ENCODE peak calls at places on chromosomes 16 and 17, in nine cellular contexts. J is NK-92 treated with Interleukin-12 subunit alpha and Interleukin-12 subunit beta, amount 100 ng/mL, for 24 hours; I is skeletal muscle cell; V is D341Med; K is foreskin fibroblast; T is EH; C is cardiac fibroblast; E is Ammon's horn; X is central memory CD8-positive, alpha-beta T cell. H is an unnamed sample.

GRCh38 chr17:44707755-44708400 is 587 bp upstream of the DBF4B start:
- DNase-seq in J (no peak), E (no peak), T (no peak), V (no peak), I (no peak), K (no peak), C (peak; percentile 23), X (no peak), H (no peak)

GRCh38 chr16:67862623-67863583 is 9.9 kb upstream of the EDC4 start:
- DNase-seq in X (no peak), C (peak; percentile 90), V (peak; percentile 71), T (peak; percentile 71), K (no peak), I (no peak), E (no peak), J (no peak), H (no peak)

GRCh38 chr16:87701505-87701921 is 64.3 kb downstream of the KLHDC4 start:
- DNase-seq in E (no peak), X (no peak), C (no peak), J (no peak), T (no peak), K (no peak), V (no peak), I (no peak), H (no peak)

GRCh38 chr17:68238894-68239293 is 8.9 kb upstream of the AMZ2 start:
- DNase-seq in E (peak; percentile 60), C (no peak), K (no peak), T (no peak), X (no peak), V (no peak), J (no peak), I (no peak), H (no peak)

GRCh38 chr17:83195330-83196087 is 116.1 kb downstream of the METRNL start:
- DNase-seq in C (peak; percentile 71), J (no peak), V (peak; percentile 45), I (no peak), T (peak; percentile 75), K (peak; percentile 51), E (peak; percentile 43), X (no peak), H (no peak)

GRCh38 chr17:81028506-81028858 is 6.5 kb upstream of the BAIAP2 start:
- DNase-seq in E (no peak), I (no peak), V (peak; percentile 43), J (no peak), X (no peak), K (no peak), C (no peak), T (no peak), H (no peak)

GRCh38 chr17:38324141-38324540 is 19.6 kb downstream of the GPR179 start:
- DNase-seq in T (no peak), K (no peak), V (no peak), I (no peak), C (no peak), J (no peak), X (no peak), E (peak; percentile 2), H (no peak)

GRCh38 chr16:28161626-28162025 is 50.1 kb downstream of the XPO6 start:
- DNase-seq in J (no peak), V (no peak), T (no peak), X (no peak), E (no peak), C (peak; percentile 33), K (no peak), I (no peak), H (no peak)

GRCh38 chr16:57764341-57765159 is 29.0 kb downstream of the KATNB1 start:
- DNase-seq in T (peak; percentile 96), J (peak; percentile 29), E (no peak), K (peak; percentile 87), I (peak; percentile 55), V (peak; percentile 53), C (peak; percentile 88), X (no peak), H (no peak)

GRCh38 chr17:56785997-56786680 is 47.6 kb downstream of the C17orf67 start:
- DNase-seq in E (no peak), I (no peak), C (no peak), V (no peak), K (no peak), J (no peak), T (no peak), X (no peak), H (no peak)

GRCh38 chr16:87178977-87179376 is 138.2 kb downstream of the C16orf95 start:
- DNase-seq in X (no peak), E (no peak), I (no peak), V (no peak), T (peak; percentile 68), K (no peak), C (peak; percentile 88), J (no peak), H (no peak)

GRCh38 chr16:15899538-15900100 is 11.2 kb upstream of the CEP20 start:
- DNase-seq in V (no peak), T (peak; percentile 64), K (peak; percentile 72), E (no peak), I (peak; percentile 46), C (peak; percentile 77), X (no peak), J (peak; percentile 16), H (no peak)

GRCh38 chr16:19182487-19182886 is 14.4 kb downstream of the SYT17 start:
- DNase-seq in K (no peak), T (no peak), C (no peak), E (no peak), I (no peak), J (no peak), V (no peak), X (no peak), H (no peak)

GRCh38 chr17:35947156-35947585 is 3.7 kb upstream of the LYZL6 start:
- DNase-seq in T (peak; percentile 52), X (no peak), C (peak; percentile 54), K (no peak), E (peak; percentile 43), J (peak; percentile 44), V (peak; percentile 68), I (no peak), H (peak; percentile 38)

H was measured in KG1.